ENCODE peak calls at places on chromosomes 6 and 20, in six cellular contexts. V, J, P, R, T and S are unnamed samples.
A peak's percentile ranks its signal among the peaks of the same experiment; 100 is the strongest.

GRCh38 chr6:32973144-32973854 is 4.9 kb downstream of the BRD2 start:
- DNase-seq in P (peak; percentile 63), T (peak; percentile 40), V (peak; percentile 50), J (peak; percentile 55), R (peak; percentile 60), S (no peak)

GRCh38 chr20:35579196-35579595 is 36.4 kb upstream of the SPAG4 start:
- DNase-seq in V (no peak), T (no peak), R (no peak), P (no peak), J (no peak), S (no peak)

GRCh38 chr6:100470721-100471120 is 6.0 kb upstream of the SIM1 start:
- DNase-seq in T (no peak), V (no peak), J (no peak), P (no peak), R (no peak), S (no peak)

GRCh38 chr20:44334306-44334705 is 2.5 kb upstream of the R3HDML start:
- DNase-seq in T (no peak), V (no peak), R (no peak), P (no peak), J (no peak), S (no peak)

GRCh38 chr6:1894954-1895353 is 285.2 kb downstream of the FOXC1 start:
- DNase-seq in V (no peak), T (no peak), P (no peak), J (no peak), R (no peak), S (no peak)

GRCh38 chr6:146850981-146851380 is 252.2 kb downstream of the ADGB start:
- DNase-seq in R (no peak), P (no peak), J (no peak), T (no peak), V (no peak), S (no peak)

GRCh38 chr6:85469276-85470022 is 19.6 kb downstream of the NT5E start:
- DNase-seq in J (no peak), R (no peak), T (no peak), P (no peak), V (no peak), S (no peak)

GRCh38 chr6:152034631-152035030 is 227.1 kb downstream of the ESR1 start:
- DNase-seq in P (no peak), T (no peak), V (no peak), J (no peak), R (no peak), S (no peak)

GRCh38 chr6:32689531-32690505 is 23.4 kb upstream of the HLA-DQB1 start:
- DNase-seq in J (no peak), T (no peak), V (no peak), P (no peak), R (no peak), S (no peak)

GRCh38 chr6:167795874-167796667 is 30.6 kb upstream of the AFDN start:
- DNase-seq in V (no peak), J (peak; percentile 89), P (no peak), T (no peak), R (no peak), S (no peak)

GRCh38 chr6:112786801-112787200 is 439.7 kb downstream of the RFPL4B start:
- DNase-seq in T (no peak), J (no peak), P (no peak), R (no peak), V (no peak), S (no peak)

GRCh38 chr20:61980647-61981583 is 84.8 kb downstream of the TAF4 start:
- DNase-seq in P (peak; percentile 37), R (peak; percentile 66), J (peak; percentile 51), T (no peak), V (no peak), S (peak; percentile 25)

GRCh38 chr6:155125916-155126315 is 130.8 kb downstream of the TIAM2 start:
- DNase-seq in P (no peak), R (no peak), J (no peak), T (peak; percentile 80), V (no peak), S (no peak)

GRCh38 chr6:11770546-11771466 is 7.8 kb downstream of the ADTRP start:
- DNase-seq in V (peak; percentile 87), J (peak; percentile 70), R (peak; percentile 85), P (peak; percentile 86), T (peak; percentile 100), S (peak; percentile 80)

GRCh38 chr6:56808871-56809359 is 146.0 kb upstream of the BEND6 start:
- DNase-seq in T (peak; percentile 73), R (no peak), J (no peak), P (no peak), V (no peak), S (peak; percentile 33)

GRCh38 chr6:159169557-159170332 is 545 bp downstream of the FNDC1 start:
- DNase-seq in J (peak; percentile 31), R (no peak), P (no peak), T (peak; percentile 14), V (no peak), S (no peak)

GRCh38 chr6:44561062-44561591 is 173.6 kb downstream of the CDC5L start:
- DNase-seq in V (no peak), J (no peak), P (no peak), T (no peak), R (no peak), S (no peak)

GRCh38 chr6:33070909-33071308 is 2.5 kb downstream of the HLA-DPA1 start:
- DNase-seq in P (no peak), J (no peak), T (no peak), R (no peak), V (no peak), S (no peak)

GRCh38 chr6:3835055-3835731 is 14.0 kb upstream of the FAM50B start:
- DNase-seq in R (peak; percentile 57), V (no peak), P (no peak), T (no peak), J (peak; percentile 66), S (no peak)

GRCh38 chr6:55445648-55446204 is 118.5 kb downstream of the GFRAL start:
- DNase-seq in V (no peak), P (peak; percentile 44), R (no peak), T (peak; percentile 45), J (no peak), S (no peak)

GRCh38 chr6:63236398-63236817 is 25.1 kb downstream of the FKBP1C start:
- DNase-seq in T (no peak), P (peak; percentile 14), R (no peak), V (no peak), J (no peak), S (no peak)

GRCh38 chr6:30463651-30464618 is 25.4 kb upstream of the HLA-E start:
- DNase-seq in R (no peak), T (peak; percentile 50), J (peak; percentile 55), P (peak; percentile 92), V (no peak), S (no peak)

GRCh38 chr6:113120577-113121285 is 736.4 kb upstream of the MARCKS start:
- DNase-seq in P (peak; percentile 48), J (no peak), T (peak; percentile 93), R (peak; percentile 23), V (no peak), S (no peak)

GRCh38 chr6:159157431-159157830 is 11.8 kb upstream of the FNDC1 start:
- DNase-seq in T (no peak), P (no peak), V (no peak), J (no peak), R (no peak), S (no peak)

GRCh38 chr6:170074907-170075306 is 216.0 kb downstream of the DLL1 start:
- DNase-seq in V (no peak), R (no peak), T (no peak), P (no peak), J (no peak), S (no peak)

GRCh38 chr6:1608976-1609661 is 596 bp upstream of the FOXC1 start:
- DNase-seq in P (peak; percentile 62), J (no peak), T (peak; percentile 8), V (no peak), R (no peak), S (no peak)

GRCh38 chr20:62805365-62805710 is 703 bp downstream of the OGFR start:
- DNase-seq in T (no peak), R (no peak), J (no peak), P (peak; percentile 49), V (no peak), S (no peak)

GRCh38 chr6:106757267-106757666 is 127.9 kb downstream of the QRSL1 start:
- DNase-seq in J (no peak), P (no peak), T (no peak), R (no peak), V (no peak), S (no peak)

GRCh38 chr6:131952886-131953509 is 1.8 kb upstream of the CCN2 start:
- DNase-seq in T (no peak), V (no peak), R (no peak), J (no peak), P (no peak), S (no peak)

GRCh38 chr6:131955876-131956275 is 4.7 kb upstream of the CCN2 start:
- DNase-seq in V (no peak), R (no peak), J (no peak), P (no peak), T (no peak), S (no peak)

GRCh38 chr6:131954775-131955107 is 3.6 kb upstream of the CCN2 start:
- DNase-seq in J (no peak), T (peak; percentile 99), R (no peak), V (peak; percentile 59), P (no peak), S (peak; percentile 42)

GRCh38 chr6:131955192-131955591 is 4.0 kb upstream of the CCN2 start:
- DNase-seq in R (no peak), J (no peak), V (no peak), T (no peak), P (no peak), S (no peak)

DNA sequence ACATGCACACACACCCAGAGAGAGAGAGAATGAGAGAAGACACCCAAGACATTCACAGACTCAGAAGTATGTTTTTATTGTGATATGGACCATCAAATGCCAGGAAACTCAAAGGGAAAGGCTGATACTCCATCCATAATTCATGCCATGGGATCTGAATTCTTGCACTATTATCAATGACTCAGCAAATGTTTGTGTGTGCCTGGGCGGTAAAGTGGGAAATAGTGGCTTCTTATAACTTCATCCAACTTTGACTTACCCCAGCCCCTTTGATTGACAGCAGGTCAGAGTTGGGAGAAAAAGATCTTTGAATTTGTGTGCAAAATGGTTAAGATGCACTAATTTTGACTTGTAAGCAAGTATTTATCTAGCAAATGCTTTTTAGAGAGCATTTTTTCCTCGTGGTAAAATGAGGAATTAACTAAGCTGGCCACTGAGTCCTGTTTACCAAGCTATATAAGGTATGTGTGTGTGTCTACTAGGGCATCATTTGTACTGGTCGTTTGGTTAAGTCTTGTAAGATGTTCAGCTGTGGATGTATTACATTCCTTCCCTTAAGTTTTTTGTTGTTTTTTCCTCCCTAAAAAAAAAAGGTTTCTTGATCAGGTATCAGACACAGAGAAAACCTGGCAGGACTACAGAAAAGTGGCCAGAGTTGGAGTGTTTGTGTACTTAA is 3.1 kb upstream of the CCN2 start:
- DNase-seq in T (peak; percentile 54), R (no peak), V (no peak), J (no peak), P (no peak), S (no peak)
- TF ChIP-seq POLR2A in T (no peak), R (no peak), V (no peak), J (no peak), P (no peak), S (no peak)

GRCh38 chr20:49915380-49916145 is at the start of gene SPATA2:
- DNase-seq in R (peak; percentile 98), P (peak; percentile 97), T (peak; percentile 94), J (peak; percentile 98), V (peak; percentile 97), S (peak; percentile 95)
- TF ChIP-seq POLR2A in R (peak; percentile 70), P (peak; percentile 71), T (peak; percentile 96), J (peak; percentile 74), V (peak; percentile 70), S (peak; percentile 58)

GRCh38 chr6:26284537-26285142 is 80.4 kb upstream of the BTN3A2 start:
- DNase-seq in P (peak; percentile 80), J (peak; percentile 51), T (peak; percentile 74), V (peak; percentile 69), R (peak; percentile 67), S (no peak)
- TF ChIP-seq POLR2A in P (no peak), J (no peak), T (no peak), V (peak; percentile 10), R (no peak), S (peak; percentile 54)

GRCh38 chr6:125746731-125747588 is 2.5 kb upstream of the HEY2 start:
- DNase-seq in T (peak; percentile 39), R (peak; percentile 74), V (peak; percentile 66), P (peak; percentile 87), J (peak; percentile 64), S (no peak)
- TF ChIP-seq POLR2A in T (no peak), R (no peak), V (peak; percentile 13), P (no peak), J (peak; percentile 69), S (no peak)